ENCODE peak calls at places on chromosomes 11 and 22, in four cellular contexts. A, N, W and R are unnamed samples.

GRCh38 chr11:22343411-22344032 is 5.3 kb downstream of the SLC17A6 start:
- DNase-seq in A (no peak), W (no peak), N (no peak), R (no peak)

GRCh38 chr11:130431337-130431773 is 2.9 kb upstream of the ADAMTS8 start:
- DNase-seq in A (peak; percentile 55), N (peak; percentile 76), W (no peak), R (peak; percentile 64)

GRCh38 chr22:37526376-37526775 is 7.2 kb upstream of the CARD10 start:
- DNase-seq in N (no peak), W (no peak), A (no peak), R (no peak)

GRCh38 chr11:24509114-24509513 is 12.3 kb downstream of the LUZP2 start:
- DNase-seq in A (no peak), W (no peak), N (peak; percentile 41), R (no peak)

GRCh38 chr11:2312232-2313042 is 10.6 kb downstream of the TSPAN32 start:
- DNase-seq in A (no peak), W (no peak), N (peak; percentile 49), R (no peak)

GRCh38 chr11:94199367-94200130 is 70.9 kb downstream of the PANX1 start:
- DNase-seq in A (no peak), N (peak; percentile 29), W (no peak), R (no peak)

GRCh38 chr11:72363112-72363511 is 71.2 kb downstream of the CLPB start:
- DNase-seq in A (peak; percentile 10), W (no peak), N (no peak), R (no peak)

GRCh38 chr11:131849485-131849884 is 479.1 kb downstream of the NTM start:
- DNase-seq in W (no peak), N (no peak), A (no peak), R (no peak)

GRCh38 chr11:96306933-96307747 is 35.9 kb downstream of the MAML2 start:
- DNase-seq in N (peak; percentile 99), A (peak; percentile 81), W (no peak), R (peak; percentile 87)

GRCh38 chr11:126419801-126420729 is 64.6 kb downstream of the ST3GAL4 start:
- DNase-seq in N (peak; percentile 84), A (no peak), W (peak; percentile 60), R (no peak)

GRCh38 chr11:7613394-7613720 is 59.9 kb downstream of the CYB5R2 start:
- DNase-seq in W (no peak), A (peak; percentile 56), N (no peak), R (no peak)

GRCh38 chr22:25495286-25495685 is 69.2 kb upstream of the GRK3 start:
- DNase-seq in A (no peak), N (peak; percentile 32), W (no peak), R (no peak)

GRCh38 chr22:48315415-48316244 is 1512.0 kb downstream of the BRD1 start:
- DNase-seq in N (no peak), W (no peak), A (no peak), R (no peak)

GRCh38 chr11:82577246-82577645 is 156.4 kb downstream of the FAM181B start:
- DNase-seq in W (no peak), N (no peak), A (no peak), R (no peak)

GRCh38 chr11:120233207-120233803 is 6.6 kb upstream of the POU2F3 start:
- DNase-seq in W (no peak), A (no peak), N (no peak), R (no peak)

GRCh38 chr11:65446446-65447277 is 24.1 kb downstream of the NEAT1 start:
- DNase-seq in A (no peak), W (no peak), N (peak; percentile 53), R (no peak)

GRCh38 chr11:64246874-64247728 is at the start of gene PPP1R14B:
- DNase-seq in W (no peak), N (peak; percentile 80), A (peak; percentile 80), R (peak; percentile 82)

GRCh38 chr11:17897495-17897894 is 115.4 kb downstream of the SERGEF start:
- DNase-seq in W (no peak), N (no peak), A (no peak), R (no peak)

GRCh38 chr11:2480874-2481220 is 36.0 kb downstream of the KCNQ1 start:
- DNase-seq in W (no peak), A (no peak), N (no peak), R (no peak)

GRCh38 chr11:86942212-86942611 is 13.0 kb downstream of the FZD4 start:
- DNase-seq in A (no peak), N (peak; percentile 29), W (no peak), R (no peak)

GRCh38 chr22:37145415-37146385 is 4.0 kb downstream of the IL2RB start:
- DNase-seq in N (peak; percentile 2), W (no peak), A (no peak), R (no peak)

GRCh38 chr22:49366437-49366836 is 461.2 kb downstream of the BRD1 start:
- DNase-seq in W (no peak), A (no peak), N (no peak), R (no peak)

GRCh38 chr22:49364398-49364797 is 463.3 kb downstream of the BRD1 start:
- DNase-seq in W (no peak), N (no peak), A (no peak), R (no peak)

GRCh38 chr22:49367016-49367697 is 460.5 kb downstream of the BRD1 start:
- DNase-seq in N (no peak), A (no peak), W (no peak), R (no peak)

GRCh38 chr22:49365191-49365837 is 462.4 kb downstream of the BRD1 start:
- DNase-seq in A (no peak), N (no peak), W (no peak), R (no peak)

DNA sequence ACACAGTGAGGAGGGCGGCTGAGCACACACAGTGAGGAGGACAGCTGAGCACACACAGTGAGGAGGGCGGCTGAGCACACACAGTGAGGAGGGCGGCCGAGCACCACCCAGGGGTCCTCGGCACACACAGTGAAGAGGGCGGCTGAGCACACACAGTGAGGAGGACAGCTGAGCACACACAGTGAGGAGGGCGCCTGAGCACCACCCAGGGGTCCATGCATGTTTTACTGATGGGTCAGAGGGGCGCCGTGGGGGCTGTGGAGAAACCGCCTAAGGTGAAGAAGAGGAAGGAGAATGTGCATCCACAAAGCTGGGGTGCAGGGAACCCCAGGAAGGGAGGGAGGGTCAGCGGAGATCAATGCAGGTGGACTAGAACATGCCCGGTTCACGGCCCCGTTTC is 461.8 kb downstream of the BRD1 start:
- DNase-seq in W (no peak), N (no peak), A (no peak), R (no peak)
- TF ChIP-seq BHLHE40 in W (no peak), N (no peak), A (no peak), R (no peak)

DNA sequence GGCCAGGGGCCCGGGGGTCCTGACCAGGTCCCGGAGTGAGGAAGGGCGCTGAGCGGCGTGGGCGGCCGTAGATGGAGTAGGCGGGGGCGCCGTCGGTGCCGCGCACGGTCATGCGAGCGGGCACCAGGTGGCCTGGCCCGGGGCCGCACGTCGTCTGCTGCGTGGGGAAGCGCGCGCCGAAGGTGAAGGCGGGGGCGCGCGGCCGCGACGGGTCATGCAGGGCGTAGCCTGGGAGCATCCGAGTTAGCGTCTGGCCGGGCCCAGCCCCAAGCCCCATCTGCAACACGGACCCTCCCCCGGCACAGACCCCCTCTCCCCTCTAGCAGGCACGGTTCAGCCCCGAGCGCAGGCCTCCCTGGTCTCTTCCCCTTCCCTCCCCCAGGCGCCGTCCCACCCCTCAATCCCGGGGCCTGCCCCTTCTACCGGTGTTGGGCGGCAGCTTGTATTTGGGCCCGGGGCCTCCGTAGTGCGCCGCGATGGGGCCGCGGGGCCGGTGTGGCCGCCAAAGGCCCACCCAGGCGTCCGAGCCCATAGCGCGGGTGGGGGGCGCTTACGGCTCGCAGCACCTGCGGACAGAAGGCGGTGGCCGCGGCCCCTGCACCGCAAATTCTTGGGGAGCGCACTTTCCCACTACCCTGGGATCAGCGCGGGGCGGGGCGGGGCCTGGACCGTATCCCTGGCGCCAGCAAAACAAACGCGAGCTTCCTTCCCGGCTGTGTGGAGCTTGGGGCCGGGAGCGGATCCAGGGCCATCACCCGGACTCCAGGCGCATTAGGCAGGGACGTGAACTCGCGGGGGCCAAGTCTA is 1.9 kb upstream of the TYMP start:
- DNase-seq in W (no peak), N (peak; percentile 41), A (no peak), R (no peak)
- TF ChIP-seq BHLHE40 in W (peak; percentile 45), N (no peak), A (no peak), R (no peak)

DNA sequence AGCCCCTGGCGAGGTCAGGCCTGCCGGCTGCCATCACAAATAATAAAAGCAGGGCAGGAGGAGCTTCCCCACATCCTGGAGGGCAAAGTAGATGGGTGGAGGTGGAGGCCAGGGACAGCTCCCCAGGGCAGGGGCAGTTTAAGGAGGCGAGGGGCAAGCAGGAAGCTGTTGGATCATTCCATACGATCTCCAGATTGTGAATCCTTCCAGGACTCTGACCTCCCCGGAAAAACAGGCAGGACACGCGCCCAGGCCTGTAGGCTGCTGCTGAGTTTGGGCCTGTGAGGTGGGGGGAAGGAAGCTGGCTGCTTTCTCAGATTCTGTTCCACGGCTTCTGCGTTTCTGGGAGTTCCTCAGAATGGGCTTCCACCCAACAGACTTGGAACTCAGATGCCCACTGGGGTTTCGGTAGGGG is 39.1 kb downstream of the SBF1 start:
- DNase-seq in A (no peak), W (no peak), N (no peak), R (no peak)
- TF ChIP-seq BHLHE40 in A (no peak), W (no peak), N (no peak), R (no peak)

GRCh38 chr22:35380013-35380412 is 883 bp upstream of the HMOX1 start:
- DNase-seq in A (no peak), W (no peak), N (peak; percentile 17), R (no peak)

GRCh38 chr22:35377735-35378134 is 3.2 kb upstream of the HMOX1 start:
- DNase-seq in N (no peak), A (no peak), W (no peak), R (no peak)

GRCh38 chr22:35380537-35381423 is at the start of gene HMOX1:
- DNase-seq in A (peak; percentile 73), N (peak; percentile 85), W (no peak), R (peak; percentile 86)

GRCh38 chr22:35378547-35379078 is 2.3 kb upstream of the HMOX1 start:
- DNase-seq in W (no peak), A (peak; percentile 47), N (no peak), R (no peak)

GRCh38 chr22:35379146-35379993 is 1.5 kb upstream of the HMOX1 start:
- DNase-seq in A (peak; percentile 79), W (no peak), N (no peak), R (no peak)
- TF ChIP-seq BHLHE40 in A (no peak), W (no peak), N (no peak), R (no peak)

GRCh38 chr11:111101836-111102235 is 143.7 kb upstream of the POU2AF2 start:
- DNase-seq in A (no peak), W (no peak), N (no peak), R (no peak)
- TF ChIP-seq BHLHE40 in A (no peak), W (no peak), N (no peak), R (no peak)

DNA sequence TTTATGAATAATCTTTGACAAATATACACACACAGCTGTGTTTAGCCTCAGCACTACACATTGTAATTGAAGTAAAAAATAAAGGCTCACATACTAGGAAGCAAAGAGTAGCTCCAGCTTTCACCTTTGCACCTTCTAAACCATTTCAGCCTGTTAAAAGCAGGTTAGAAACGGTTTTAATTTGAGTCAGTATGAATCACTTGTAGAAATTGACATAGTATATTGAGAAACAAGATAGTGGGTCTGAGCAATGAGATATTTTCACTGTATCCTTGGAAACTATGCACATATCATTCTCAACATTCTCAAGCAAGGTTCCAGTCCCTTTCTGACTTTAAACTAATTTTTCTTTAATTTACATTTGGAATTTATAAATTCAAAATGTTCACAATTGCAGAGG is 380.3 kb downstream of the AASDHPPT start:
- DNase-seq in A (peak; percentile 10), W (no peak), N (peak; percentile 89), R (no peak)
- TF ChIP-seq BHLHE40 in A (no peak), W (no peak), N (no peak), R (no peak)